ENCODE peak calls at places on chromosomes 5 and 9, in six cellular contexts. One of them, this sample, is unnamed.

GRCh38 chr9:5455181-5455580 is 4.8 kb downstream of the CD274 start:
- DNase-seq in GM12892: no peak
- DNase-seq in OCI-M1: no peak
- DNase-seq in stimulated activated CD8-positive, alpha-beta memory T cell treated with anti-CD3 and anti-CD28 coated beads, Interleukin-7, amount 100 ng/mL, for 1 hour: no peak
- DNase-seq in fibroblast of lung: peak; percentile 37
- DNase-seq in H9: no peak
- DNase-seq in this sample: no peak

GRCh38 chr9:101037433-101037832 is 8.9 kb downstream of the PLPPR1 start:
- DNase-seq in fibroblast of lung: no peak
- DNase-seq in stimulated activated CD8-positive, alpha-beta memory T cell treated with anti-CD3 and anti-CD28 coated beads, Interleukin-7, amount 100 ng/mL, for 1 hour: no peak
- DNase-seq in H9: no peak
- DNase-seq in GM12892: no peak
- DNase-seq in OCI-M1: no peak
- DNase-seq in this sample: no peak

GRCh38 chr5:171201285-171201684 is 107.8 kb upstream of the TLX3 start:
- DNase-seq in H9: no peak
- DNase-seq in OCI-M1: no peak
- DNase-seq in fibroblast of lung: peak; percentile 2
- DNase-seq in stimulated activated CD8-positive, alpha-beta memory T cell treated with anti-CD3 and anti-CD28 coated beads, Interleukin-7, amount 100 ng/mL, for 1 hour: no peak
- DNase-seq in GM12892: no peak
- DNase-seq in this sample: no peak

GRCh38 chr9:74748966-74749365 is 138.8 kb downstream of the TRPM6 start:
- DNase-seq in fibroblast of lung: no peak
- DNase-seq in OCI-M1: no peak
- DNase-seq in H9: no peak
- DNase-seq in GM12892: no peak
- DNase-seq in stimulated activated CD8-positive, alpha-beta memory T cell treated with anti-CD3 and anti-CD28 coated beads, Interleukin-7, amount 100 ng/mL, for 1 hour: no peak
- DNase-seq in this sample: no peak

GRCh38 chr9:78606011-78606410 is 309.1 kb downstream of the PSAT1 start:
- DNase-seq in stimulated activated CD8-positive, alpha-beta memory T cell treated with anti-CD3 and anti-CD28 coated beads, Interleukin-7, amount 100 ng/mL, for 1 hour: no peak
- DNase-seq in GM12892: no peak
- DNase-seq in fibroblast of lung: peak; percentile 20
- DNase-seq in H9: no peak
- DNase-seq in OCI-M1: no peak
- DNase-seq in this sample: no peak

GRCh38 chr9:92035687-92036410 is 79.4 kb downstream of the SPTLC1 start:
- DNase-seq in OCI-M1: no peak
- DNase-seq in stimulated activated CD8-positive, alpha-beta memory T cell treated with anti-CD3 and anti-CD28 coated beads, Interleukin-7, amount 100 ng/mL, for 1 hour: no peak
- DNase-seq in GM12892: no peak
- DNase-seq in fibroblast of lung: peak; percentile 98
- DNase-seq in H9: no peak
- DNase-seq in this sample: peak; percentile 40

GRCh38 chr9:1707291-1707690 is 307.9 kb upstream of the SMARCA2 start:
- DNase-seq in stimulated activated CD8-positive, alpha-beta memory T cell treated with anti-CD3 and anti-CD28 coated beads, Interleukin-7, amount 100 ng/mL, for 1 hour: no peak
- DNase-seq in GM12892: no peak
- DNase-seq in fibroblast of lung: no peak
- DNase-seq in H9: no peak
- DNase-seq in OCI-M1: no peak
- DNase-seq in this sample: no peak

GRCh38 chr9:89732295-89732951 is 127.6 kb downstream of the GADD45G start:
- DNase-seq in OCI-M1: no peak
- DNase-seq in stimulated activated CD8-positive, alpha-beta memory T cell treated with anti-CD3 and anti-CD28 coated beads, Interleukin-7, amount 100 ng/mL, for 1 hour: no peak
- DNase-seq in H9: no peak
- DNase-seq in fibroblast of lung: no peak
- DNase-seq in GM12892: no peak
- DNase-seq in this sample: no peak

GRCh38 chr9:109745335-109746283 is 34.4 kb upstream of the PALM2AKAP2 start:
- DNase-seq in OCI-M1: no peak
- DNase-seq in GM12892: no peak
- DNase-seq in H9: no peak
- DNase-seq in fibroblast of lung: peak; percentile 80
- DNase-seq in stimulated activated CD8-positive, alpha-beta memory T cell treated with anti-CD3 and anti-CD28 coated beads, Interleukin-7, amount 100 ng/mL, for 1 hour: no peak
- DNase-seq in this sample: peak; percentile 92

GRCh38 chr5:52774005-52774410 is 13.7 kb upstream of the ITGA1 start:
- DNase-seq in H9: no peak
- DNase-seq in GM12892: no peak
- DNase-seq in stimulated activated CD8-positive, alpha-beta memory T cell treated with anti-CD3 and anti-CD28 coated beads, Interleukin-7, amount 100 ng/mL, for 1 hour: no peak
- DNase-seq in fibroblast of lung: no peak
- DNase-seq in OCI-M1: no peak
- DNase-seq in this sample: no peak

GRCh38 chr5:169298193-169298592 is 2.7 kb downstream of the SLIT3 start:
- DNase-seq in GM12892: no peak
- DNase-seq in fibroblast of lung: no peak
- DNase-seq in stimulated activated CD8-positive, alpha-beta memory T cell treated with anti-CD3 and anti-CD28 coated beads, Interleukin-7, amount 100 ng/mL, for 1 hour: no peak
- DNase-seq in OCI-M1: no peak
- DNase-seq in H9: no peak
- DNase-seq in this sample: no peak

GRCh38 chr9:33510264-33511183 is 13.5 kb upstream of the ANKRD18B start:
- DNase-seq in fibroblast of lung: peak; percentile 77
- DNase-seq in OCI-M1: peak; percentile 82
- DNase-seq in stimulated activated CD8-positive, alpha-beta memory T cell treated with anti-CD3 and anti-CD28 coated beads, Interleukin-7, amount 100 ng/mL, for 1 hour: peak; percentile 5
- DNase-seq in H9: peak; percentile 64
- DNase-seq in GM12892: no peak
- DNase-seq in this sample: peak; percentile 47

GRCh38 chr5:104412649-104413240 is 850.2 kb upstream of the NUDT12 start:
- DNase-seq in stimulated activated CD8-positive, alpha-beta memory T cell treated with anti-CD3 and anti-CD28 coated beads, Interleukin-7, amount 100 ng/mL, for 1 hour: no peak
- DNase-seq in fibroblast of lung: peak; percentile 48
- DNase-seq in OCI-M1: peak; percentile 79
- DNase-seq in H9: peak; percentile 79
- DNase-seq in GM12892: no peak
- DNase-seq in this sample: no peak

GRCh38 chr5:109006129-109006528 is 258.4 kb downstream of the FER start:
- DNase-seq in OCI-M1: no peak
- DNase-seq in GM12892: no peak
- DNase-seq in fibroblast of lung: no peak
- DNase-seq in H9: peak; percentile 24
- DNase-seq in stimulated activated CD8-positive, alpha-beta memory T cell treated with anti-CD3 and anti-CD28 coated beads, Interleukin-7, amount 100 ng/mL, for 1 hour: no peak
- DNase-seq in this sample: no peak

GRCh38 chr5:181043285-181044092 is 3.4 kb downstream of the BTNL9 start:
- DNase-seq in stimulated activated CD8-positive, alpha-beta memory T cell treated with anti-CD3 and anti-CD28 coated beads, Interleukin-7, amount 100 ng/mL, for 1 hour: no peak
- DNase-seq in fibroblast of lung: no peak
- DNase-seq in H9: no peak
- DNase-seq in OCI-M1: peak; percentile 24
- DNase-seq in GM12892: no peak
- DNase-seq in this sample: no peak

GRCh38 chr5:172182291-172182690 is 5.7 kb downstream of the STK10 start:
- DNase-seq in OCI-M1: no peak
- DNase-seq in H9: no peak
- DNase-seq in fibroblast of lung: no peak
- DNase-seq in GM12892: no peak
- DNase-seq in stimulated activated CD8-positive, alpha-beta memory T cell treated with anti-CD3 and anti-CD28 coated beads, Interleukin-7, amount 100 ng/mL, for 1 hour: no peak
- DNase-seq in this sample: no peak

GRCh38 chr5:112594060-112594850 is 143.4 kb upstream of the APC start:
- DNase-seq in fibroblast of lung: no peak
- DNase-seq in GM12892: no peak
- DNase-seq in H9: no peak
- DNase-seq in OCI-M1: no peak
- DNase-seq in stimulated activated CD8-positive, alpha-beta memory T cell treated with anti-CD3 and anti-CD28 coated beads, Interleukin-7, amount 100 ng/mL, for 1 hour: no peak
- DNase-seq in this sample: no peak

This sample was measured in thyroid gland.